ENCODE peak calls at places on chromosomes 6 and 20, in seven cellular contexts. One of them, this sample, is unnamed. For H3K4me1, the result is how much of the 10 kb centered on the place peaks cover.

GRCh38 chr20:3900187-3900604 is 11.0 kb downstream of the PANK2 start:
- DNase-seq in fibroblast of lung: no peak
- DNase-seq in psoas muscle: no peak
- DNase-seq in cardiac muscle cell: no peak
- DNase-seq in heart left ventricle: no peak
- DNase-seq in H1: no peak
- DNase-seq in aorta: no peak
- DNase-seq in this sample: no peak

GRCh38 chr6:5401845-5402738 is 140.8 kb downstream of the FARS2 start:
- DNase-seq in aorta: no peak
- DNase-seq in H1: no peak
- DNase-seq in cardiac muscle cell: peak
- DNase-seq in fibroblast of lung: peak
- DNase-seq in heart left ventricle: no peak
- DNase-seq in psoas muscle: no peak
- DNase-seq in this sample: no peak

GRCh38 chr20:61950631-61951010 is 115.1 kb downstream of the TAF4 start:
- DNase-seq in heart left ventricle: no peak
- DNase-seq in cardiac muscle cell: no peak
- DNase-seq in fibroblast of lung: no peak
- DNase-seq in aorta: peak
- DNase-seq in H1: no peak
- DNase-seq in psoas muscle: no peak
- DNase-seq in this sample: no peak

GRCh38 chr20:53995949-53996348 is 74.4 kb downstream of the BCAS1 start:
- DNase-seq in fibroblast of lung: no peak
- DNase-seq in cardiac muscle cell: no peak
- DNase-seq in H1: no peak
- DNase-seq in psoas muscle: no peak
- DNase-seq in heart left ventricle: no peak
- DNase-seq in aorta: no peak
- DNase-seq in this sample: no peak

GRCh38 chr6:132261354-132261753 is 139.9 kb downstream of the MOXD1 start:
- DNase-seq in cardiac muscle cell: no peak
- DNase-seq in fibroblast of lung: peak
- DNase-seq in aorta: no peak
- DNase-seq in H1: no peak
- DNase-seq in heart left ventricle: no peak
- DNase-seq in psoas muscle: no peak
- DNase-seq in this sample: no peak

GRCh38 chr20:51525241-51526104 is 17.0 kb downstream of the NFATC2 start:
- DNase-seq in aorta: no peak
- DNase-seq in fibroblast of lung: no peak
- DNase-seq in heart left ventricle: no peak
- DNase-seq in psoas muscle: no peak
- DNase-seq in cardiac muscle cell: no peak
- DNase-seq in H1: no peak
- DNase-seq in this sample: no peak

GRCh38 chr20:8036771-8037170 is 17.2 kb upstream of the TMX4 start:
- DNase-seq in aorta: no peak
- DNase-seq in fibroblast of lung: no peak
- DNase-seq in H1: no peak
- DNase-seq in heart left ventricle: no peak
- DNase-seq in psoas muscle: no peak
- DNase-seq in cardiac muscle cell: no peak
- DNase-seq in this sample: no peak

GRCh38 chr6:170067923-170068360 is 222.9 kb downstream of the DLL1 start:
- DNase-seq in fibroblast of lung: no peak
- DNase-seq in heart left ventricle: no peak
- DNase-seq in aorta: peak
- DNase-seq in cardiac muscle cell: no peak
- DNase-seq in psoas muscle: no peak
- DNase-seq in H1: no peak
- DNase-seq in this sample: no peak

GRCh38 chr20:36497856-36498255 is 43.5 kb upstream of the MYL9 start:
- DNase-seq in fibroblast of lung: no peak
- DNase-seq in cardiac muscle cell: peak
- DNase-seq in psoas muscle: no peak
- DNase-seq in H1: no peak
- DNase-seq in heart left ventricle: no peak
- DNase-seq in aorta: no peak
- DNase-seq in this sample: no peak

GRCh38 chr6:56552212-56553130 is 90.2 kb downstream of the DST start:
- DNase-seq in cardiac muscle cell: no peak
- DNase-seq in fibroblast of lung: no peak
- DNase-seq in aorta: no peak
- DNase-seq in H1: no peak
- DNase-seq in psoas muscle: no peak
- DNase-seq in heart left ventricle: no peak
- DNase-seq in this sample: no peak

GRCh38 chr20:6008254-6008653 is 45.6 kb downstream of the LRRN4 start:
- DNase-seq in fibroblast of lung: peak
- DNase-seq in psoas muscle: peak
- DNase-seq in heart left ventricle: no peak
- DNase-seq in H1: no peak
- DNase-seq in aorta: no peak
- DNase-seq in cardiac muscle cell: peak
- DNase-seq in this sample: no peak

GRCh38 chr6:40717411-40718057 is 130.4 kb upstream of the LRFN2 start:
- DNase-seq in heart left ventricle: no peak
- DNase-seq in fibroblast of lung: no peak
- DNase-seq in aorta: no peak
- DNase-seq in psoas muscle: no peak
- DNase-seq in H1: no peak
- DNase-seq in cardiac muscle cell: no peak
- DNase-seq in this sample: no peak

GRCh38 chr6:54647301-54647664 is 199.3 kb upstream of the FAM83B start:
- DNase-seq in heart left ventricle: no peak
- DNase-seq in psoas muscle: no peak
- DNase-seq in H1: no peak
- DNase-seq in cardiac muscle cell: no peak
- DNase-seq in aorta: no peak
- DNase-seq in fibroblast of lung: no peak
- DNase-seq in this sample: no peak

GRCh38 chr20:63073051-63073737 is 66.4 kb upstream of the BHLHE23 start:
- DNase-seq in heart left ventricle: peak
- DNase-seq in cardiac muscle cell: no peak
- DNase-seq in psoas muscle: no peak
- DNase-seq in aorta: peak
- DNase-seq in H1: no peak
- DNase-seq in fibroblast of lung: no peak
- DNase-seq in this sample: no peak

GRCh38 chr6:74409447-74409846 is 713.4 kb downstream of the CD109 start:
- DNase-seq in aorta: no peak
- DNase-seq in psoas muscle: no peak
- DNase-seq in cardiac muscle cell: no peak
- DNase-seq in heart left ventricle: no peak
- DNase-seq in fibroblast of lung: peak
- DNase-seq in H1: no peak
- DNase-seq in this sample: no peak

GRCh38 chr6:43817192-43817591 is 47.2 kb downstream of the VEGFA start:
- DNase-seq in cardiac muscle cell: peak
- DNase-seq in aorta: no peak
- DNase-seq in H1: peak
- DNase-seq in psoas muscle: peak
- DNase-seq in fibroblast of lung: peak
- DNase-seq in heart left ventricle: no peak
- DNase-seq in this sample: no peak

GRCh38 chr6:34339432-34339831 is 53.0 kb downstream of the NUDT3 start:
- DNase-seq in fibroblast of lung: no peak
- DNase-seq in psoas muscle: no peak
- DNase-seq in cardiac muscle cell: no peak
- DNase-seq in aorta: no peak
- DNase-seq in H1: no peak
- DNase-seq in heart left ventricle: no peak
- DNase-seq in this sample: no peak

GRCh38 chr6:73710470-73710869 is 14.5 kb downstream of the CD109 start:
- DNase-seq in aorta: no peak
- DNase-seq in H1: no peak
- DNase-seq in psoas muscle: no peak
- DNase-seq in heart left ventricle: no peak
- DNase-seq in cardiac muscle cell: no peak
- DNase-seq in fibroblast of lung: peak
- DNase-seq in this sample: no peak

GRCh38 chr20:962223-962622 is 39.9 kb downstream of the RSPO4 start:
- DNase-seq in H1: no peak
- DNase-seq in psoas muscle: no peak
- DNase-seq in aorta: no peak
- DNase-seq in fibroblast of lung: no peak
- DNase-seq in cardiac muscle cell: no peak
- DNase-seq in heart left ventricle: peak
- DNase-seq in this sample: no peak

GRCh38 chr6:20771427-20771826 is 237.2 kb downstream of the CDKAL1 start:
- DNase-seq in aorta: no peak
- DNase-seq in heart left ventricle: no peak
- DNase-seq in cardiac muscle cell: peak
- DNase-seq in psoas muscle: no peak
- DNase-seq in H1: peak
- DNase-seq in fibroblast of lung: no peak
- DNase-seq in this sample: peak

GRCh38 chr6:20773822-20774221 is 239.6 kb downstream of the CDKAL1 start:
- DNase-seq in H1: no peak
- DNase-seq in psoas muscle: no peak
- DNase-seq in fibroblast of lung: no peak
- DNase-seq in aorta: no peak
- DNase-seq in heart left ventricle: no peak
- DNase-seq in cardiac muscle cell: no peak
- DNase-seq in this sample: no peak

GRCh38 chr6:20769651-20770050 is 235.4 kb downstream of the CDKAL1 start:
- DNase-seq in cardiac muscle cell: no peak
- DNase-seq in psoas muscle: no peak
- DNase-seq in heart left ventricle: no peak
- DNase-seq in H1: no peak
- DNase-seq in fibroblast of lung: no peak
- DNase-seq in aorta: no peak
- DNase-seq in this sample: no peak

GRCh38 chr6:20770776-20771175 is 236.5 kb downstream of the CDKAL1 start:
- DNase-seq in H1: no peak
- DNase-seq in aorta: no peak
- DNase-seq in heart left ventricle: no peak
- DNase-seq in fibroblast of lung: peak
- DNase-seq in psoas muscle: no peak
- DNase-seq in cardiac muscle cell: no peak
- DNase-seq in this sample: no peak
- H3K4me1 ChIP-seq in H1: under half
- H3K4me1 ChIP-seq in aorta: under half
- H3K4me1 ChIP-seq in heart left ventricle: under half
- H3K4me1 ChIP-seq in fibroblast of lung: under half
- H3K4me1 ChIP-seq in psoas muscle: under half
- H3K4me1 ChIP-seq in cardiac muscle cell: under half
- H3K4me1 ChIP-seq in this sample: under half

GRCh38 chr6:156010-156409 is 136.3 kb upstream of the DUSP22 start:
- DNase-seq in aorta: no peak
- DNase-seq in heart left ventricle: no peak
- DNase-seq in H1: no peak
- DNase-seq in cardiac muscle cell: no peak
- DNase-seq in psoas muscle: no peak
- DNase-seq in fibroblast of lung: peak
- DNase-seq in this sample: no peak
- H3K4me1 ChIP-seq in aorta: under half
- H3K4me1 ChIP-seq in heart left ventricle: under half
- H3K4me1 ChIP-seq in H1: under half
- H3K4me1 ChIP-seq in cardiac muscle cell: under half
- H3K4me1 ChIP-seq in psoas muscle: under half
- H3K4me1 ChIP-seq in fibroblast of lung: under half
- H3K4me1 ChIP-seq in this sample: under half

GRCh38 chr20:57159193-57159851 is 107.1 kb downstream of the BMP7 start:
- DNase-seq in psoas muscle: no peak
- DNase-seq in heart left ventricle: no peak
- DNase-seq in aorta: peak
- DNase-seq in fibroblast of lung: no peak
- DNase-seq in cardiac muscle cell: no peak
- DNase-seq in H1: no peak
- DNase-seq in this sample: no peak
- H3K4me1 ChIP-seq in psoas muscle: under half
- H3K4me1 ChIP-seq in heart left ventricle: under half
- H3K4me1 ChIP-seq in aorta: under half
- H3K4me1 ChIP-seq in fibroblast of lung: under half
- H3K4me1 ChIP-seq in cardiac muscle cell: half or more
- H3K4me1 ChIP-seq in H1: under half
- H3K4me1 ChIP-seq in this sample: under half

GRCh38 chr6:16676978-16677377 is 84.3 kb downstream of the ATXN1 start:
- DNase-seq in H1: no peak
- DNase-seq in aorta: no peak
- DNase-seq in fibroblast of lung: peak
- DNase-seq in cardiac muscle cell: no peak
- DNase-seq in heart left ventricle: no peak
- DNase-seq in psoas muscle: no peak
- DNase-seq in this sample: no peak

GRCh38 chr6:16677458-16677857 is 83.8 kb downstream of the ATXN1 start:
- DNase-seq in fibroblast of lung: no peak
- DNase-seq in H1: no peak
- DNase-seq in cardiac muscle cell: no peak
- DNase-seq in aorta: no peak
- DNase-seq in psoas muscle: no peak
- DNase-seq in heart left ventricle: no peak
- DNase-seq in this sample: no peak

GRCh38 chr6:16681260-16681873 is 79.9 kb downstream of the ATXN1 start:
- DNase-seq in heart left ventricle: no peak
- DNase-seq in H1: no peak
- DNase-seq in cardiac muscle cell: peak
- DNase-seq in psoas muscle: peak
- DNase-seq in aorta: no peak
- DNase-seq in fibroblast of lung: peak
- DNase-seq in this sample: no peak

GRCh38 chr6:16676376-16676775 is 84.9 kb downstream of the ATXN1 start:
- DNase-seq in fibroblast of lung: no peak
- DNase-seq in H1: no peak
- DNase-seq in aorta: no peak
- DNase-seq in psoas muscle: no peak
- DNase-seq in cardiac muscle cell: no peak
- DNase-seq in heart left ventricle: no peak
- DNase-seq in this sample: no peak

GRCh38 chr6:16679050-16679449 is 82.2 kb downstream of the ATXN1 start:
- DNase-seq in aorta: no peak
- DNase-seq in fibroblast of lung: no peak
- DNase-seq in heart left ventricle: no peak
- DNase-seq in psoas muscle: no peak
- DNase-seq in H1: no peak
- DNase-seq in cardiac muscle cell: no peak
- DNase-seq in this sample: no peak
- H3K4me1 ChIP-seq in aorta: under half
- H3K4me1 ChIP-seq in fibroblast of lung: under half
- H3K4me1 ChIP-seq in heart left ventricle: under half
- H3K4me1 ChIP-seq in psoas muscle: under half
- H3K4me1 ChIP-seq in H1: under half
- H3K4me1 ChIP-seq in cardiac muscle cell: under half
- H3K4me1 ChIP-seq in this sample: under half

GRCh38 chr20:21510414-21510971 is 3.4 kb downstream of the NKX2-2 start:
- DNase-seq in fibroblast of lung: no peak
- DNase-seq in psoas muscle: no peak
- DNase-seq in aorta: no peak
- DNase-seq in H1: no peak
- DNase-seq in heart left ventricle: no peak
- DNase-seq in cardiac muscle cell: no peak
- DNase-seq in this sample: no peak
- H3K4me1 ChIP-seq in fibroblast of lung: under half
- H3K4me1 ChIP-seq in psoas muscle: under half
- H3K4me1 ChIP-seq in aorta: under half
- H3K4me1 ChIP-seq in H1: under half
- H3K4me1 ChIP-seq in heart left ventricle: under half
- H3K4me1 ChIP-seq in cardiac muscle cell: under half
- H3K4me1 ChIP-seq in this sample: under half

This sample was measured in iPS DF 6.9.